ENCODE peak calls at places on chromosomes 11 and 22, in ten cellular contexts. W, J, I, B, K, E, D, C, T and H are unnamed samples. For H3K9me3, the result is how much of the 10 kb centered on the place peaks cover.

GRCh38 chr11:250740-251299 is 14.0 kb downstream of the PSMD13 start:
- DNase-seq in W (peak), J (peak), I (no peak), B (peak), K (peak), E (no peak), D (no peak), C (peak), T (peak), H (peak)

GRCh38 chr22:48378673-48379072 is 1449.0 kb downstream of the BRD1 start:
- DNase-seq in W (peak), J (no peak), I (no peak), B (peak), K (no peak), E (no peak), D (peak), C (no peak), T (no peak), H (no peak)

GRCh38 chr11:43984519-43985385 is 42.3 kb downstream of the C11orf96 start:
- DNase-seq in W (no peak), J (no peak), I (no peak), B (no peak), K (no peak), E (no peak), D (no peak), C (peak), T (no peak), H (peak)

GRCh38 chr22:50461979-50462540 is 12.8 kb downstream of the SBF1 start:
- DNase-seq in W (no peak), J (no peak), I (no peak), B (no peak), K (no peak), E (no peak), D (no peak), C (no peak), T (no peak), H (no peak)

GRCh38 chr11:34192481-34193401 is 87.3 kb downstream of the NAT10 start:
- DNase-seq in W (peak), J (peak), I (no peak), B (peak), K (peak), E (no peak), D (no peak), C (peak), T (peak), H (peak)

GRCh38 chr11:88179141-88179540 is 3.9 kb upstream of the RAB38 start:
- DNase-seq in W (no peak), J (no peak), I (no peak), B (no peak), K (no peak), E (no peak), D (no peak), C (no peak), T (no peak), H (no peak)

GRCh38 chr11:116601734-116602636 is 170.8 kb downstream of the BUD13 start:
- DNase-seq in W (peak), J (no peak), I (no peak), B (no peak), K (no peak), E (no peak), D (no peak), C (no peak), T (peak), H (no peak)

GRCh38 chr22:38348751-38349496 is 31.7 kb upstream of the CSNK1E start:
- DNase-seq in W (peak), J (peak), I (no peak), B (peak), K (no peak), E (peak), D (peak), C (no peak), T (peak), H (peak)

GRCh38 chr11:34183840-34184358 is 78.5 kb downstream of the NAT10 start:
- DNase-seq in W (no peak), J (no peak), I (no peak), B (no peak), K (no peak), E (no peak), D (no peak), C (no peak), T (no peak), H (no peak)

GRCh38 chr11:4027746-4028145 is 66.9 kb upstream of the RRM1 start:
- DNase-seq in W (no peak), J (no peak), I (no peak), B (no peak), K (no peak), E (no peak), D (no peak), C (no peak), T (no peak), H (no peak)

GRCh38 chr11:88421530-88421929 is 84.0 kb upstream of the CTSC start:
- DNase-seq in W (no peak), J (no peak), I (no peak), B (no peak), K (no peak), E (no peak), D (no peak), C (peak), T (no peak), H (no peak)

GRCh38 chr22:31532060-31532459 is 35.7 kb downstream of the SFI1 start:
- DNase-seq in W (no peak), J (no peak), I (no peak), B (no peak), K (no peak), E (no peak), D (no peak), C (no peak), T (no peak), H (no peak)

GRCh38 chr11:62732830-62733229 is 4.5 kb downstream of the TTC9C start:
- DNase-seq in W (no peak), J (no peak), I (no peak), B (no peak), K (no peak), E (no peak), D (no peak), C (no peak), T (no peak), H (no peak)

GRCh38 chr11:47337229-47337924 is 15.1 kb downstream of the MYBPC3 start:
- DNase-seq in W (no peak), J (no peak), I (no peak), B (no peak), K (no peak), E (no peak), D (no peak), C (no peak), T (no peak), H (peak)

GRCh38 chr22:43476751-43477150 is 64.9 kb downstream of the MPPED1 start:
- DNase-seq in W (no peak), J (no peak), I (no peak), B (no peak), K (no peak), E (no peak), D (no peak), C (no peak), T (no peak), H (no peak)

GRCh38 chr11:15119352-15119751 is 4.6 kb downstream of the INSC start:
- DNase-seq in W (no peak), J (no peak), I (no peak), B (no peak), K (no peak), E (peak), D (no peak), C (no peak), T (no peak), H (no peak)

GRCh38 chr11:85766801-85767200 is 44.1 kb downstream of the SYTL2 start:
- DNase-seq in W (no peak), J (no peak), I (no peak), B (no peak), K (no peak), E (no peak), D (no peak), C (no peak), T (no peak), H (no peak)

GRCh38 chr11:12418019-12418611 is 40.7 kb downstream of the PARVA start:
- DNase-seq in W (no peak), J (no peak), I (no peak), B (no peak), K (no peak), E (peak), D (no peak), C (no peak), T (peak), H (no peak)

GRCh38 chr22:48748113-48748859 is 1079.4 kb downstream of the BRD1 start:
- DNase-seq in W (peak), J (no peak), I (no peak), B (no peak), K (no peak), E (peak), D (no peak), C (no peak), T (no peak), H (no peak)

GRCh38 chr11:68258363-68258765 is 13.4 kb downstream of the C11orf24 start:
- DNase-seq in W (no peak), J (no peak), I (no peak), B (peak), K (no peak), E (peak), D (peak), C (no peak), T (no peak), H (no peak)

GRCh38 chr11:76654310-76654851 is 16.2 kb downstream of the LRRC32 start:
- DNase-seq in W (peak), J (peak), I (no peak), B (peak), K (peak), E (no peak), D (no peak), C (peak), T (peak), H (peak)

GRCh38 chr11:123431619-123432018 is 1.6 kb downstream of the GRAMD1B start:
- DNase-seq in W (no peak), J (no peak), I (no peak), B (no peak), K (no peak), E (no peak), D (no peak), C (no peak), T (no peak), H (no peak)

GRCh38 chr11:123437236-123437979 is 7.3 kb downstream of the GRAMD1B start:
- DNase-seq in W (no peak), J (no peak), I (no peak), B (no peak), K (no peak), E (no peak), D (no peak), C (no peak), T (no peak), H (no peak)

GRCh38 chr11:123434262-123434661 is 4.2 kb downstream of the GRAMD1B start:
- DNase-seq in W (no peak), J (no peak), I (no peak), B (peak), K (peak), E (no peak), D (no peak), C (peak), T (no peak), H (no peak)

GRCh38 chr11:123438191-123438627 is 8.1 kb downstream of the GRAMD1B start:
- DNase-seq in W (no peak), J (no peak), I (no peak), B (no peak), K (no peak), E (no peak), D (no peak), C (no peak), T (no peak), H (no peak)

GRCh38 chr11:123434911-123435310 is 4.8 kb downstream of the GRAMD1B start:
- DNase-seq in W (no peak), J (no peak), I (no peak), B (no peak), K (no peak), E (no peak), D (no peak), C (no peak), T (no peak), H (no peak)
- TF ChIP-seq POLR2A in W (no peak), J (no peak), I (no peak), B (no peak), K (no peak), E (no peak), D (no peak), C (no peak), T (no peak), H (no peak)

GRCh38 chr11:50080256-50080655 is 47.6 kb downstream of the OR4C45 start:
- DNase-seq in W (no peak), J (no peak), I (no peak), B (no peak), K (no peak), E (no peak), D (no peak), C (no peak), T (no peak), H (no peak)

GRCh38 chr11:50078001-50078400 is 45.3 kb downstream of the OR4C45 start:
- DNase-seq in W (no peak), J (no peak), I (no peak), B (no peak), K (no peak), E (no peak), D (no peak), C (no peak), T (no peak), H (no peak)

GRCh38 chr11:50075856-50076255 is 43.2 kb downstream of the OR4C45 start:
- DNase-seq in W (no peak), J (no peak), I (no peak), B (no peak), K (no peak), E (no peak), D (no peak), C (no peak), T (no peak), H (no peak)

GRCh38 chr11:50074161-50074560 is 41.5 kb downstream of the OR4C45 start:
- DNase-seq in W (no peak), J (no peak), I (no peak), B (no peak), K (no peak), E (no peak), D (no peak), C (no peak), T (no peak), H (no peak)

GRCh38 chr11:50077526-50077925 is 44.9 kb downstream of the OR4C45 start:
- DNase-seq in W (no peak), J (no peak), I (no peak), B (no peak), K (no peak), E (no peak), D (no peak), C (no peak), T (no peak), H (no peak)
- H3K9me3 ChIP-seq in W (under half), J (under half), I (half or more), B (under half), K (under half), E (under half), D (under half), C (under half), T (under half), H (under half)

DNA sequence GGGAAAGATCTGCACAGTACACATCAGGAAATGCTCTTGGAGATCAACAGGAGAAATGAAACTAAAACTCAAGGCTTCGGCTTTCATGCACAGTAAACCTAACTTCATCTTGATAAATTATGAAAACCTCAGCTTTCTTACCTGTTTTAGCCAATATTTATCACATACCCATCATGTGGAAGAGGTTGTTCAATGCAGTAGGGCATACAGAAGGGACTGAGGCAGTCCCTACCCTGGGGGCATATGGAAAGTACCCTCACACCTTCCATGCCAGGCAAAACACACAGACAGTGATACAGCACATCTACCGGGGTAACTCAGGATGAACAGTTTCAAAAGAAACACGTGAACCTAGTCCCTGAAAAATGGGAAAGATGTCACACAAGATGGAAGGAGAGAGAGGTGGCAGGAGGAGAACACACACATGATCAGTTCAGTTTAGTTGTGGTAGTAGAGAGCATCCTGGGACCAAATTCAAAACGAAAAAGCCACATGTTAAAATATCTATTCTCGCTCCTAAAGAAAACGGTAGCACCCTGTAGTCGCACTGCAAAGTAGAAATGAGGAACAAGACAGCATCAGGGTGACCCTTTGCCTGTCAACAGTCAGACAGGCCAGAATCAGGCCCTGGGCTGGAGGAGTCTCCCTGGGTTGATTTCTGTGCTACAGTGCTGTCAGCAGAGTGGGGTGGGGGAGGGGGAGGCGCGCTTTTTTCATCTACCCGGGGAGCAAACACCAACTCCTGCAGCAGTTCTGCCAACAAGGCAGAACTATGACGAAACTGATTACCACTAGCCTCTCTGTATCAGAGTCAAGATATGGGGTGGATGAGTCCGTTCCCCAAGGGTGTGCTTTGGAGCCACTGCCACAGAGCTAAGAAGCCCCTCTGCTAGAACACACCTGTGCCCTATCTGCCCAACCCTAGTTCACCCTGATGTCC is 1.3 kb downstream of the HIRA start:
- DNase-seq in W (no peak), J (no peak), I (no peak), B (no peak), K (peak), E (no peak), D (peak), C (peak), T (no peak), H (no peak)
- TF ChIP-seq POLR2A in W (no peak), J (no peak), I (no peak), B (no peak), K (no peak), E (no peak), D (no peak), C (no peak), T (no peak), H (no peak)

DNA sequence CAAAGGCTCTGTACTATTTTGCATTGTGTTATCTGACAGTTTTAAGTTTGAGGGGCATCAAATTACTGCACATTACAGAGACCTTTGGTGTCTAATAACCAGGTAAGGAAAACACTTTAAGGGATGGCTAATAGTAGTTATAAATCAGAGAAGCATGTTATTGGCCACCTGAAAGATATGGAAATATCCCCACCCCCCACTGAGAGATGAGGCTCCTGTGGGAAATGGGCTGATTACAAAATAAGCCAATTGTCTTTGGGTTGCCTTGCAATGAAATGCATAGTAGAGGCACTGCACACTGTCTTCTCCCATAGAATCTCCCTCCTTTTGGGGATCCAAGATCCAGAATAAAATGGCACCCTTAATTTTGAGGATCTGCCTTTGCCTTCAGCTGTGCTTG is 91.0 kb downstream of the IGLL5 start:
- DNase-seq in W (no peak), J (no peak), I (no peak), B (no peak), K (no peak), E (no peak), D (no peak), C (no peak), T (no peak), H (no peak)
- H3K9me3 ChIP-seq in W (under half), J (under half), I (under half), B (under half), K (under half), E (under half), D (under half), C (under half), T (under half), H (under half)

DNA sequence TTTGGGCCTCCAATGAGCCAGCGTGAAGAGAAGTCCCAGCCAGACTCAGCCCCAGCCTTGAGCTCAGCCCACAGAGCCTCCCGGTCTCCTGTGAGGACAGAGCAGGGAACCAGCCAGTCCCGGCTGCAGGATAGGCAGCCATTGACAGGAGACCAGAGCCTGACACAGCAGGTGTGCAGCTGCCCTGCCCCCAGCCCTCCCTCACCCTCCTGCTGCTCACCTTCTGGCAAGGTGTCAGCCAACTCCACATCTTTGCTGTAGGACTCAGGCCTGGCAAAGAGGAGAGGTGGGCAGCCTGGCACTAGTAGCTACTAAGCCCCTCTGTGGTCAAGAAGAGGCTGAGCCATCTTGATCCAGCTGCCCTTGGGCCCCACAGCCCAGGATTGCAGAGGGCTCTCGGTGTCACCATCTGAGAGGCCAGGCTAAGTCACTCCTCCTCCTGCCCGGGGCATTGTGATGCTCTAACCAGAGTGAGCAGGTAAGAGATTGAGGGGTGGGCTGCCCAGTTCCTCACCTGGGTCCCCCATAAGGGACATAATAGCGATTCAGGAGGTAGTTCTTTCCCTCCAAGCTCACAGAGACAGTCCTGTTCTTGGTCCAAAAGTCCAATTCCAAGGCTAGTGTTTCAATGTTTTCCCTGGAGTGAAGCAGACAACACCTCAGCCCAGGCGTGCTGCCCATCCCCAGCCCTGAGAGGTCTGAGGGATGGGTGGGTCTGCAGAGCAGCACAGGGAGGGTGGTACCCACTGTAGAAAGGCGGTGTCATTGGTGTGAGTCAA is 18.6 kb downstream of the TREH start:
- DNase-seq in W (no peak), J (no peak), I (no peak), B (no peak), K (no peak), E (no peak), D (no peak), C (no peak), T (no peak), H (no peak)
- TF ChIP-seq POLR2A in W (no peak), J (no peak), I (no peak), B (no peak), K (no peak), E (no peak), D (no peak), C (no peak), T (no peak), H (no peak)

GRCh38 chr11:101176381-101176780 is 46.8 kb upstream of the PGR start:
- DNase-seq in W (no peak), J (no peak), I (no peak), B (no peak), K (no peak), E (no peak), D (no peak), C (no peak), T (no peak), H (no peak)
- H3K9me3 ChIP-seq in W (under half), J (under half), I (under half), B (under half), K (under half), E (under half), D (under half), C (under half), T (under half), H (under half)

GRCh38 chr11:35347921-35348331 is 71.4 kb downstream of the SLC1A2 start:
- DNase-seq in W (no peak), J (no peak), I (no peak), B (no peak), K (no peak), E (no peak), D (no peak), C (no peak), T (peak), H (no peak)

GRCh38 chr11:35348898-35349687 is 70.3 kb downstream of the SLC1A2 start:
- DNase-seq in W (no peak), J (no peak), I (no peak), B (no peak), K (no peak), E (no peak), D (no peak), C (no peak), T (no peak), H (no peak)

GRCh38 chr11:35352107-35352888 is 67.1 kb downstream of the SLC1A2 start:
- DNase-seq in W (no peak), J (no peak), I (no peak), B (no peak), K (no peak), E (no peak), D (peak), C (peak), T (peak), H (no peak)

GRCh38 chr11:35347173-35347878 is 72.0 kb downstream of the SLC1A2 start:
- DNase-seq in W (no peak), J (no peak), I (no peak), B (no peak), K (no peak), E (no peak), D (no peak), C (no peak), T (no peak), H (no peak)

GRCh38 chr11:35349897-35350296 is 69.5 kb downstream of the SLC1A2 start:
- DNase-seq in W (no peak), J (no peak), I (no peak), B (no peak), K (no peak), E (no peak), D (no peak), C (no peak), T (no peak), H (no peak)
- TF ChIP-seq POLR2A in W (no peak), J (no peak), I (no peak), B (no peak), K (no peak), E (no peak), D (no peak), C (no peak), T (no peak), H (no peak)